ENCODE peak calls at places on chromosomes 13 and 19, in five cellular contexts. One of them, this sample, is unnamed.

GRCh38 chr19:47806435-47806834 is 2.1 kb upstream of the TPRX1 start:
- DNase-seq in HepG2: no peak
- DNase-seq in A549: no peak
- DNase-seq in K562: no peak
- DNase-seq in endothelial cell of umbilical vein: no peak
- DNase-seq in this sample: no peak

GRCh38 chr19:10294368-10294697 is 4.6 kb downstream of the ICAM5 start:
- DNase-seq in K562: no peak
- DNase-seq in A549: no peak
- DNase-seq in endothelial cell of umbilical vein: no peak
- DNase-seq in HepG2: no peak
- DNase-seq in this sample: no peak

GRCh38 chr13:110365876-110366275 is 58.8 kb downstream of the COL4A2 start:
- DNase-seq in HepG2: no peak
- DNase-seq in A549: no peak
- DNase-seq in endothelial cell of umbilical vein: no peak
- DNase-seq in K562: no peak
- DNase-seq in this sample: no peak

GRCh38 chr19:8373867-8374813 is 10.2 kb downstream of the ANGPTL4 start:
- DNase-seq in HepG2: peak
- DNase-seq in K562: peak
- DNase-seq in endothelial cell of umbilical vein: no peak
- DNase-seq in A549: peak
- DNase-seq in this sample: peak

GRCh38 chr19:30884146-30884812 is 465.0 kb downstream of the TSHZ3 start:
- DNase-seq in A549: no peak
- DNase-seq in K562: no peak
- DNase-seq in endothelial cell of umbilical vein: no peak
- DNase-seq in HepG2: no peak
- DNase-seq in this sample: no peak

GRCh38 chr19:45179063-45179847 is 671 bp downstream of the BLOC1S3 start:
- DNase-seq in K562: peak
- DNase-seq in A549: no peak
- DNase-seq in HepG2: no peak
- DNase-seq in endothelial cell of umbilical vein: no peak
- DNase-seq in this sample: peak

GRCh38 chr19:49335071-49335783 is at the start of gene CD37:
- DNase-seq in HepG2: no peak
- DNase-seq in K562: peak
- DNase-seq in endothelial cell of umbilical vein: no peak
- DNase-seq in A549: no peak
- DNase-seq in this sample: peak

GRCh38 chr13:33776510-33776909 is 41.4 kb upstream of the RFC3 start:
- DNase-seq in A549: no peak
- DNase-seq in HepG2: no peak
- DNase-seq in endothelial cell of umbilical vein: no peak
- DNase-seq in K562: no peak
- DNase-seq in this sample: no peak

GRCh38 chr13:38954291-38954690 is 36.3 kb downstream of the STOML3 start:
- DNase-seq in HepG2: no peak
- DNase-seq in K562: no peak
- DNase-seq in endothelial cell of umbilical vein: peak
- DNase-seq in A549: no peak
- DNase-seq in this sample: no peak

GRCh38 chr13:44040754-44041100 is 161.0 kb downstream of the LACC1 start:
- DNase-seq in HepG2: no peak
- DNase-seq in endothelial cell of umbilical vein: no peak
- DNase-seq in K562: no peak
- DNase-seq in A549: no peak
- DNase-seq in this sample: no peak

GRCh38 chr13:29918845-29919244 is 68.4 kb upstream of the UBL3 start:
- DNase-seq in endothelial cell of umbilical vein: no peak
- DNase-seq in K562: no peak
- DNase-seq in HepG2: no peak
- DNase-seq in A549: no peak
- DNase-seq in this sample: no peak

GRCh38 chr13:42219051-42219450 is 52.9 kb upstream of the AKAP11 start:
- DNase-seq in endothelial cell of umbilical vein: no peak
- DNase-seq in HepG2: no peak
- DNase-seq in K562: no peak
- DNase-seq in A549: no peak
- DNase-seq in this sample: no peak

GRCh38 chr19:58304748-58305064 is 471 bp upstream of the ERVK3-1 start:
- DNase-seq in HepG2: no peak
- DNase-seq in K562: no peak
- DNase-seq in endothelial cell of umbilical vein: no peak
- DNase-seq in A549: no peak
- DNase-seq in this sample: no peak

GRCh38 chr19:6393982-6394412 is 1.0 kb upstream of the GTF2F1 start:
- DNase-seq in endothelial cell of umbilical vein: no peak
- DNase-seq in HepG2: no peak
- DNase-seq in A549: no peak
- DNase-seq in K562: no peak
- DNase-seq in this sample: no peak

GRCh38 chr13:98613591-98613990 is 36.7 kb upstream of the STK24 start:
- DNase-seq in HepG2: no peak
- DNase-seq in K562: no peak
- DNase-seq in endothelial cell of umbilical vein: no peak
- DNase-seq in A549: no peak
- DNase-seq in this sample: no peak

GRCh38 chr13:48411281-48412099 is 1.4 kb downstream of the LPAR6 start:
- DNase-seq in A549: no peak
- DNase-seq in endothelial cell of umbilical vein: peak
- DNase-seq in K562: no peak
- DNase-seq in HepG2: no peak
- DNase-seq in this sample: peak

GRCh38 chr13:108104736-108105135 is 110.6 kb downstream of the LIG4 start:
- DNase-seq in A549: no peak
- DNase-seq in HepG2: no peak
- DNase-seq in K562: no peak
- DNase-seq in endothelial cell of umbilical vein: no peak
- DNase-seq in this sample: no peak

GRCh38 chr13:91017669-91018053 is 329.8 kb upstream of the MIR17HG start:
- DNase-seq in A549: peak
- DNase-seq in K562: peak
- DNase-seq in HepG2: no peak
- DNase-seq in endothelial cell of umbilical vein: no peak
- DNase-seq in this sample: peak

GRCh38 chr19:43148233-43148632 is 38.1 kb downstream of the PSG5 start:
- DNase-seq in HepG2: no peak
- DNase-seq in endothelial cell of umbilical vein: no peak
- DNase-seq in K562: no peak
- DNase-seq in A549: no peak
- DNase-seq in this sample: no peak

GRCh38 chr13:30002577-30002976 is 152.2 kb upstream of the UBL3 start:
- DNase-seq in A549: peak
- DNase-seq in endothelial cell of umbilical vein: no peak
- DNase-seq in HepG2: no peak
- DNase-seq in K562: no peak
- DNase-seq in this sample: peak

GRCh38 chr13:35723061-35723461 is 246.6 kb upstream of the MAB21L1 start:
- DNase-seq in K562: no peak
- DNase-seq in endothelial cell of umbilical vein: no peak
- DNase-seq in A549: no peak
- DNase-seq in HepG2: no peak
- DNase-seq in this sample: peak

GRCh38 chr19:49157445-49158224 is at the start of gene TRPM4:
- DNase-seq in A549: peak
- DNase-seq in HepG2: peak
- DNase-seq in endothelial cell of umbilical vein: peak
- DNase-seq in K562: peak
- DNase-seq in this sample: peak

GRCh38 chr19:35313614-35314013 is 15.4 kb upstream of the CD22 start:
- DNase-seq in K562: no peak
- DNase-seq in endothelial cell of umbilical vein: no peak
- DNase-seq in A549: no peak
- DNase-seq in HepG2: no peak
- DNase-seq in this sample: no peak

GRCh38 chr13:112331675-112332074 is 44.5 kb upstream of the SPACA7 start:
- DNase-seq in K562: no peak
- DNase-seq in endothelial cell of umbilical vein: no peak
- DNase-seq in HepG2: no peak
- DNase-seq in A549: no peak
- DNase-seq in this sample: no peak
- TF ChIP-seq MYC in K562: no peak
- TF ChIP-seq MYC in endothelial cell of umbilical vein: no peak
- TF ChIP-seq MYC in HepG2: no peak
- TF ChIP-seq MYC in A549: no peak
- TF ChIP-seq MYC in this sample: no peak

GRCh38 chr19:55679343-55680257 is 4.6 kb downstream of the EPN1 start:
- DNase-seq in K562: no peak
- DNase-seq in HepG2: no peak
- DNase-seq in endothelial cell of umbilical vein: no peak
- DNase-seq in A549: no peak
- DNase-seq in this sample: no peak
- TF ChIP-seq POLR2A in K562: no peak
- TF ChIP-seq POLR2A in HepG2: no peak
- TF ChIP-seq POLR2A in endothelial cell of umbilical vein: no peak
- TF ChIP-seq POLR2A in A549: no peak
- TF ChIP-seq POLR2A in this sample: no peak

DNA sequence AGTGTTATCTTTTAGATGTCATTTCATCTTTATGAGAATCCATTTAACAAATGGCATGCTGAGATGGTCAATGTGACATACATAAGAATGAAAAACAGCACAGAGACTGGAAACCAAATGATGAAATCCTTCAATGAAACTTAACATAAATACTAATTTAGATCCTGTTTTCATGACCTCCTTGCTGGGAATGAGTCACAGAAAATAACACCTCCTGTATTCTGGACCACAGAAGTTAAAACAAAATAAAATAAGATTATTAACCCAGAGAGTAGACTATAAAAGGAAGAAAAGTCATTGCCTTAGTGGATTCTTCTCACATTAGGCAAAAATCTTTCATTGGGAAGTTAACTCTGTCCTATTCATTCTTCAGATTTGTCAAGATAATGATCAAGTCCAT is 1.6 kb downstream of the DIAPH3 start:
- DNase-seq in HepG2: no peak
- DNase-seq in A549: no peak
- DNase-seq in K562: no peak
- DNase-seq in endothelial cell of umbilical vein: peak
- DNase-seq in this sample: no peak
- H3K4me3 ChIP-seq in HepG2: no peak
- H3K4me3 ChIP-seq in A549: no peak
- H3K4me3 ChIP-seq in K562: peak
- H3K4me3 ChIP-seq in endothelial cell of umbilical vein: peak
- H3K4me3 ChIP-seq in this sample: peak

DNA sequence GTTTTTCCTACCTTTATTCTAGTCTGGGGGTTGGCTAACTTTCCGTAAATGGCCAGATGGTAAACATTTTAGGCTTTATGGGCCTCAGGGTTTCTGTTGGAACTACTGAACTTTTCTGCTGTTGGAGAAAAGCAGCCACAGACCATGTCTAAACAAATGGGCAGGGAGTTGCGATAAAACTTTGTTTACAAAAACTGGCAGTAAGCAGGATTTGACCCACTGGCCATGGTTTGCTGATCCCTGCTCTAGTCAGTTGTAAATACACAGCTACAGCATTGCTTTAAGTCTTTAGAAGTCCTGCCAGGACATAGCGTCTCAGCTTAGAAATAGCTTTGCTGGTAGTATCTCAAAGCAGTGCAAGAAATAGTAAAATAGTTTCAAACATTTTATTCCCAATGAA is 88.5 kb downstream of the NALCN start:
- DNase-seq in A549: no peak
- DNase-seq in K562: no peak
- DNase-seq in endothelial cell of umbilical vein: no peak
- DNase-seq in HepG2: no peak
- DNase-seq in this sample: no peak
- TF ChIP-seq MYC in A549: no peak
- TF ChIP-seq MYC in K562: no peak
- TF ChIP-seq MYC in endothelial cell of umbilical vein: no peak
- TF ChIP-seq MYC in HepG2: no peak
- TF ChIP-seq MYC in this sample: no peak

DNA sequence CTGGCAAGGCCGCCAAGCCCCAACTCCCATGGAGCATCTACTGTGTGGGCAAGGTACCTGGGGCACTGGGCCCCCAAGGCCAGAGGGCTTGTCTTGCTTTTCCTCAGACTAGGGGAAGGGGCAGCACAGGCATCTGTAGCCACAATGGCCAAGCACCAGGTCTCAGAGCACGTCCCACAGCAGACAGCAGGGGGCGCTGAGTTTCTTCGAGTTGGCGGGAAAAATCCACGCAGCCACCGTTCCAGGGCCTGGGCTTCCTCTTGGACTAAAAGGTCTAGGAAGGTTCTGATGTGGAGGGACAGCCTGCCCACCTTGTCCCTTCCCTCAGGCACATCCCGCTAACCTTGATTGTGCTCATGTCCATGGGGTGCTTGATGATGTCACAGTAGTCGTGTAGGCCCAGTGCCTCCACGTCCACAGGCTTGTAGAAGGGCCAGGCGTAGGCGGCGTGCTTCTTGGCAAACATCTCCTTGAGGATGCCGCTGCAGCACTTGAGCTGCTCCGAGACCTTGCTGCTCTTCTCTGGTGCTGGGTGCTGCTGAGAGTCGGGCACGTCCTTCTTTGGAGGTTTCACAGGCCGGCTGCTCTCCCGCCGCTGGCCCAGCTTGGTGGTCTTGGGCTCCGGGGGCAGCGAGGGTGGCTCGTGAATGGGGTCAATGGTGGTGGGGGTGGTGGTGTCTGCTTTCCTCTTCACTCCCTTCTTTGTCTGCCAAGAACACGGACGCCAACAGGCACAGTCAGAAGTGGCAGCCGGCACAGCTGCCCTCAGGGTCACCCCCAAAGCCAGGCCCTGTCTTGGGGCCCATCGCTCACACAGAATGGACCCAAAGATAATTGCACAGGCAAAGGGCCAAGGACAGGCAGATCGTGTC is 32.0 kb upstream of the EPHX3 start:
- DNase-seq in endothelial cell of umbilical vein: peak
- DNase-seq in K562: peak
- DNase-seq in HepG2: peak
- DNase-seq in A549: peak
- DNase-seq in this sample: peak
- TF ChIP-seq POLR2A in endothelial cell of umbilical vein: no peak
- TF ChIP-seq POLR2A in K562: no peak
- TF ChIP-seq POLR2A in HepG2: no peak
- TF ChIP-seq POLR2A in A549: no peak
- TF ChIP-seq POLR2A in this sample: no peak